ENCODE peak calls at places on chromosomes 7 and 10, in five cellular contexts. One of them, this sample, is unnamed.

GRCh38 chr10:35495521-35496238 is 109.5 kb upstream of the GJD4 start:
- DNase-seq in GM12878: no peak
- DNase-seq in HepG2: peak; percentile 63
- DNase-seq in SK-N-SH: peak; percentile 34
- DNase-seq in K562: no peak
- DNase-seq in this sample: no peak

GRCh38 chr10:58393317-58393716 is 8.1 kb downstream of the TFAM start:
- DNase-seq in GM12878: no peak
- DNase-seq in SK-N-SH: no peak
- DNase-seq in HepG2: no peak
- DNase-seq in K562: no peak
- DNase-seq in this sample: no peak

GRCh38 chr10:34348917-34349509 is 466.1 kb downstream of the PARD3 start:
- DNase-seq in SK-N-SH: no peak
- DNase-seq in GM12878: no peak
- DNase-seq in K562: no peak
- DNase-seq in HepG2: no peak
- DNase-seq in this sample: no peak

GRCh38 chr7:37433166-37433565 is 15.5 kb downstream of the ELMO1 start:
- DNase-seq in SK-N-SH: no peak
- DNase-seq in GM12878: no peak
- DNase-seq in HepG2: no peak
- DNase-seq in K562: no peak
- DNase-seq in this sample: no peak

GRCh38 chr7:84824057-84824651 is 362.7 kb downstream of the SEMA3D start:
- DNase-seq in K562: no peak
- DNase-seq in GM12878: no peak
- DNase-seq in SK-N-SH: no peak
- DNase-seq in HepG2: no peak
- DNase-seq in this sample: no peak

GRCh38 chr7:24778543-24779282 is 21.4 kb upstream of the GSDME start:
- DNase-seq in SK-N-SH: no peak
- DNase-seq in GM12878: no peak
- DNase-seq in HepG2: no peak
- DNase-seq in K562: no peak
- DNase-seq in this sample: peak; percentile 83

GRCh38 chr10:89351402-89352038 is 23.7 kb downstream of the IFIT3 start:
- DNase-seq in SK-N-SH: no peak
- DNase-seq in HepG2: no peak
- DNase-seq in GM12878: peak; percentile 82
- DNase-seq in K562: no peak
- DNase-seq in this sample: no peak

GRCh38 chr10:82150123-82150900 is 275.3 kb downstream of the NRG3 start:
- DNase-seq in HepG2: no peak
- DNase-seq in GM12878: no peak
- DNase-seq in SK-N-SH: peak; percentile 32
- DNase-seq in K562: no peak
- DNase-seq in this sample: no peak

GRCh38 chr10:98265403-98266378 is 2.3 kb downstream of the LOXL4 start:
- DNase-seq in K562: no peak
- DNase-seq in HepG2: no peak
- DNase-seq in GM12878: no peak
- DNase-seq in SK-N-SH: no peak
- DNase-seq in this sample: no peak

GRCh38 chr7:122155566-122155965 is 11.5 kb upstream of the AASS start:
- DNase-seq in K562: no peak
- DNase-seq in SK-N-SH: no peak
- DNase-seq in GM12878: no peak
- DNase-seq in HepG2: no peak
- DNase-seq in this sample: no peak

GRCh38 chr10:87092356-87092860 is 2.2 kb downstream of the GLUD1 start:
- DNase-seq in HepG2: no peak
- DNase-seq in SK-N-SH: no peak
- DNase-seq in K562: no peak
- DNase-seq in GM12878: no peak
- DNase-seq in this sample: no peak

GRCh38 chr7:42753917-42754363 is 157.9 kb downstream of the C7orf25 start:
- DNase-seq in HepG2: no peak
- DNase-seq in SK-N-SH: no peak
- DNase-seq in K562: no peak
- DNase-seq in GM12878: no peak
- DNase-seq in this sample: no peak

GRCh38 chr10:72834183-72834825 is 59.2 kb upstream of the OIT3 start:
- DNase-seq in GM12878: peak; percentile 28
- DNase-seq in HepG2: peak; percentile 53
- DNase-seq in SK-N-SH: peak; percentile 57
- DNase-seq in K562: peak; percentile 23
- DNase-seq in this sample: no peak

GRCh38 chr10:5219262-5219661 is 22.6 kb downstream of the AKR1C4 start:
- DNase-seq in HepG2: peak; percentile 65
- DNase-seq in K562: no peak
- DNase-seq in SK-N-SH: no peak
- DNase-seq in GM12878: no peak
- DNase-seq in this sample: no peak

GRCh38 chr7:116697761-116698160 is 25.8 kb downstream of the MET start:
- DNase-seq in GM12878: no peak
- DNase-seq in K562: no peak
- DNase-seq in HepG2: no peak
- DNase-seq in SK-N-SH: no peak
- DNase-seq in this sample: no peak

GRCh38 chr10:6047326-6047611 is 14.9 kb downstream of the IL2RA start:
- DNase-seq in GM12878: no peak
- DNase-seq in K562: no peak
- DNase-seq in SK-N-SH: no peak
- DNase-seq in HepG2: no peak
- DNase-seq in this sample: no peak

GRCh38 chr10:123640016-123640535 is 26.1 kb upstream of the GPR26 start:
- DNase-seq in SK-N-SH: no peak
- DNase-seq in HepG2: no peak
- DNase-seq in K562: no peak
- DNase-seq in GM12878: no peak
- DNase-seq in this sample: no peak

GRCh38 chr7:151103973-151104372 is 17.7 kb downstream of the AGAP3 start:
- DNase-seq in SK-N-SH: no peak
- DNase-seq in HepG2: no peak
- DNase-seq in GM12878: no peak
- DNase-seq in K562: no peak
- DNase-seq in this sample: no peak

GRCh38 chr10:112362833-112363232 is 11.1 kb upstream of the ACSL5 start:
- DNase-seq in SK-N-SH: no peak
- DNase-seq in HepG2: no peak
- DNase-seq in GM12878: no peak
- DNase-seq in K562: no peak
- DNase-seq in this sample: no peak

GRCh38 chr10:28375399-28376354 is 72.8 kb upstream of the MPP7 start:
- DNase-seq in GM12878: no peak
- DNase-seq in SK-N-SH: no peak
- DNase-seq in K562: no peak
- DNase-seq in HepG2: no peak
- DNase-seq in this sample: no peak

GRCh38 chr10:77240042-77240619 is 397.5 kb downstream of the KCNMA1 start:
- DNase-seq in GM12878: no peak
- DNase-seq in K562: no peak
- DNase-seq in SK-N-SH: no peak
- DNase-seq in HepG2: no peak
- DNase-seq in this sample: no peak

GRCh38 chr10:22631646-22632278 is 82.6 kb downstream of the PIP4K2A start:
- DNase-seq in HepG2: peak; percentile 29
- DNase-seq in SK-N-SH: no peak
- DNase-seq in GM12878: no peak
- DNase-seq in K562: peak; percentile 42
- DNase-seq in this sample: no peak

GRCh38 chr10:61793760-61794713 is 107.5 kb upstream of the ARID5B start:
- DNase-seq in GM12878: no peak
- DNase-seq in K562: no peak
- DNase-seq in HepG2: no peak
- DNase-seq in SK-N-SH: peak; percentile 11
- DNase-seq in this sample: no peak

GRCh38 chr7:16804674-16805439 is at the start of gene AGR2:
- DNase-seq in GM12878: no peak
- DNase-seq in SK-N-SH: no peak
- DNase-seq in K562: no peak
- DNase-seq in HepG2: no peak
- DNase-seq in this sample: no peak

GRCh38 chr10:89213191-89213808 is 6.2 kb upstream of the CH25H start:
- DNase-seq in SK-N-SH: peak; percentile 34
- DNase-seq in HepG2: peak; percentile 13
- DNase-seq in K562: peak; percentile 19
- DNase-seq in GM12878: no peak
- DNase-seq in this sample: no peak

GRCh38 chr7:104943502-104944343 is 70.3 kb upstream of the KMT2E start:
- DNase-seq in K562: peak; percentile 85
- DNase-seq in SK-N-SH: peak; percentile 73
- DNase-seq in GM12878: peak; percentile 83
- DNase-seq in HepG2: peak; percentile 94
- DNase-seq in this sample: peak; percentile 92

GRCh38 chr7:56087445-56087844 is 5.3 kb downstream of the PHKG1 start:
- DNase-seq in HepG2: no peak
- DNase-seq in GM12878: no peak
- DNase-seq in SK-N-SH: no peak
- DNase-seq in K562: no peak
- DNase-seq in this sample: no peak

GRCh38 chr7:157996359-157997079 is 591.1 kb downstream of the PTPRN2 start:
- DNase-seq in K562: no peak
- DNase-seq in GM12878: no peak
- DNase-seq in SK-N-SH: no peak
- DNase-seq in HepG2: no peak
- DNase-seq in this sample: no peak

GRCh38 chr7:20520530-20520929 is 94.9 kb upstream of the ABCB5 start:
- DNase-seq in HepG2: no peak
- DNase-seq in K562: no peak
- DNase-seq in SK-N-SH: no peak
- DNase-seq in GM12878: no peak
- DNase-seq in this sample: no peak

GRCh38 chr7:40833541-40834234 is 698.9 kb downstream of the SUGCT start:
- DNase-seq in SK-N-SH: no peak
- DNase-seq in GM12878: no peak
- DNase-seq in HepG2: no peak
- DNase-seq in K562: no peak
- DNase-seq in this sample: no peak

GRCh38 chr10:24897326-24897926 is 55.0 kb downstream of the PRTFDC1 start:
- DNase-seq in SK-N-SH: no peak
- DNase-seq in HepG2: peak; percentile 20
- DNase-seq in K562: peak; percentile 66
- DNase-seq in GM12878: no peak
- DNase-seq in this sample: no peak

GRCh38 chr10:96379758-96380157 is 21.0 kb upstream of the OPALIN start:
- DNase-seq in HepG2: no peak
- DNase-seq in GM12878: no peak
- DNase-seq in K562: no peak
- DNase-seq in SK-N-SH: no peak
- DNase-seq in this sample: no peak

GRCh38 chr10:62327897-62328296 is 46.3 kb upstream of the ZNF365 start:
- DNase-seq in GM12878: no peak
- DNase-seq in SK-N-SH: no peak
- DNase-seq in K562: no peak
- DNase-seq in HepG2: no peak
- DNase-seq in this sample: no peak

GRCh38 chr10:103765981-103766380 is 89.4 kb downstream of the SH3PXD2A start:
- DNase-seq in SK-N-SH: no peak
- DNase-seq in GM12878: no peak
- DNase-seq in K562: no peak
- DNase-seq in HepG2: no peak
- DNase-seq in this sample: peak; percentile 67
- TF ChIP-seq GABPA in SK-N-SH: no peak
- TF ChIP-seq GABPA in GM12878: no peak
- TF ChIP-seq GABPA in K562: no peak
- TF ChIP-seq GABPA in HepG2: no peak
- TF ChIP-seq GABPA in this sample: no peak

DNA sequence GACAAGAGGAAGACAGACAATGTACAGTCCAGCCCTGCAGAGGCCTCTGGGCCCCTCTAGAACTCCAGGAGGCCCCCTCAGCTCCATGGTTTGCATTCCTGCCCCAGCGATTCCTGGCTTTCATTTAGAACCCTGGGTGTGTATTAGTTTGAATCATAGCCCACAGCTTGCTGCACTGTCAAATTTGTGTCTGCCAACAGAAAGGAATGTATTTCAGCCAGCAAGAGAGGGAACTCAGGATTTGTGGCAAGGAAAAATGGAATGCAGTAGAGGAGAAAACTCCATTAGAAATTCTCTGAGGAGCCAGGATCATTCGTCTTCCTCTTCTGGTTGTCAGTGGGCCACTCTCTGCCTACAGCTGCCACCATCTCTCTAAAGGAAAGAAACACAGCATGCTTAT is 27.9 kb upstream of the WDR11 start:
- DNase-seq in GM12878: no peak
- DNase-seq in K562: no peak
- DNase-seq in SK-N-SH: no peak
- DNase-seq in HepG2: no peak
- DNase-seq in this sample: no peak
- TF ChIP-seq POLR2AphosphoS5 in GM12878: no peak
- TF ChIP-seq POLR2AphosphoS5 in K562: no peak
- TF ChIP-seq POLR2AphosphoS5 in SK-N-SH: no peak
- TF ChIP-seq POLR2AphosphoS5 in HepG2: no peak
- TF ChIP-seq POLR2AphosphoS5 in this sample: no peak

GRCh38 chr7:64887756-64888508 is 15.1 kb upstream of the ZNF273 start:
- DNase-seq in K562: no peak
- DNase-seq in HepG2: peak; percentile 27
- DNase-seq in SK-N-SH: peak; percentile 58
- DNase-seq in GM12878: no peak
- DNase-seq in this sample: no peak

GRCh38 chr7:64888901-64889685 is 14.0 kb upstream of the ZNF273 start:
- DNase-seq in HepG2: no peak
- DNase-seq in GM12878: no peak
- DNase-seq in K562: no peak
- DNase-seq in SK-N-SH: peak; percentile 31
- DNase-seq in this sample: no peak

GRCh38 chr7:64888561-64888900 is 14.5 kb upstream of the ZNF273 start:
- DNase-seq in SK-N-SH: peak; percentile 31
- DNase-seq in K562: no peak
- DNase-seq in HepG2: no peak
- DNase-seq in GM12878: no peak
- DNase-seq in this sample: no peak

GRCh38 chr7:64885520-64886240 is 17.4 kb upstream of the ZNF273 start:
- DNase-seq in K562: no peak
- DNase-seq in HepG2: no peak
- DNase-seq in SK-N-SH: peak; percentile 8
- DNase-seq in GM12878: no peak
- DNase-seq in this sample: no peak

GRCh38 chr7:64886956-64887545 is 16.0 kb upstream of the ZNF273 start:
- DNase-seq in SK-N-SH: peak; percentile 10
- DNase-seq in K562: no peak
- DNase-seq in HepG2: no peak
- DNase-seq in GM12878: no peak
- DNase-seq in this sample: no peak
- TF ChIP-seq GABPA in SK-N-SH: no peak
- TF ChIP-seq GABPA in K562: no peak
- TF ChIP-seq GABPA in HepG2: no peak
- TF ChIP-seq GABPA in GM12878: no peak
- TF ChIP-seq GABPA in this sample: no peak

GRCh38 chr10:60414877-60415585 is 25.4 kb upstream of the ANK3 start:
- DNase-seq in SK-N-SH: no peak
- DNase-seq in HepG2: no peak
- DNase-seq in K562: no peak
- DNase-seq in GM12878: no peak
- DNase-seq in this sample: no peak
- TF ChIP-seq POLR2AphosphoS5 in SK-N-SH: peak; percentile 78
- TF ChIP-seq POLR2AphosphoS5 in HepG2: no peak
- TF ChIP-seq POLR2AphosphoS5 in K562: no peak
- TF ChIP-seq POLR2AphosphoS5 in GM12878: no peak
- TF ChIP-seq POLR2AphosphoS5 in this sample: no peak

This sample was measured in HL-60.